ENCODE peak calls at places on chromosome 3, in five cellular contexts. V, B, C, N and J are unnamed samples.

GRCh38 chr3:12139111-12139511 is 19.6 kb downstream of the TIMP4 start:
- DNase-seq in V (peak; percentile 42), N (no peak), C (no peak), B (no peak), J (peak; percentile 48)

GRCh38 chr3:1611824-1612223 is 486.8 kb upstream of the CNTN4 start:
- DNase-seq in V (no peak), N (no peak), C (no peak), B (no peak), J (no peak)

GRCh38 chr3:141561426-141562034 is 74.7 kb downstream of the RASA2 start:
- DNase-seq in B (no peak), V (no peak), C (no peak), N (no peak), J (no peak)

GRCh38 chr3:177561365-177561764 is 364.1 kb upstream of the TBL1XR1 start:
- DNase-seq in B (no peak), V (no peak), N (no peak), C (no peak), J (no peak)

GRCh38 chr3:158368271-158368670 is 202.7 kb upstream of the MLF1 start:
- DNase-seq in V (no peak), C (no peak), B (no peak), N (no peak), J (no peak)

GRCh38 chr3:179655236-179655635 is 2.4 kb downstream of the USP13 start:
- DNase-seq in V (no peak), C (no peak), N (no peak), B (no peak), J (no peak)

GRCh38 chr3:168722091-168722490 is 626.4 kb upstream of the GOLIM4 start:
- DNase-seq in C (no peak), N (no peak), V (no peak), B (no peak), J (no peak)

GRCh38 chr3:105466495-105467080 is 99.9 kb downstream of the ALCAM start:
- DNase-seq in V (no peak), N (no peak), C (no peak), B (no peak), J (no peak)

GRCh38 chr3:60192297-60193114 is 1058.7 kb downstream of the FHIT start:
- DNase-seq in N (no peak), C (no peak), V (no peak), B (no peak), J (no peak)

GRCh38 chr3:129116482-129116946 is 5.1 kb downstream of the RAB43 start:
- DNase-seq in B (no peak), C (no peak), V (no peak), N (no peak), J (no peak)

GRCh38 chr3:27353221-27353620 is 16.0 kb downstream of the NEK10 start:
- DNase-seq in B (no peak), C (no peak), N (no peak), V (no peak), J (no peak)

GRCh38 chr3:23934253-23934652 is 10.8 kb upstream of the NR1D2 start:
- DNase-seq in C (no peak), B (no peak), V (no peak), N (no peak), J (no peak)

GRCh38 chr3:13866406-13866965 is 13.4 kb downstream of the WNT7A start:
- DNase-seq in B (no peak), N (no peak), V (no peak), C (no peak), J (no peak)

GRCh38 chr3:44509985-44510360 is 32.5 kb upstream of the ZNF445 start:
- DNase-seq in B (no peak), V (no peak), N (no peak), C (no peak), J (no peak)

GRCh38 chr3:98741121-98741716 is 21.9 kb upstream of the ST3GAL6 start:
- DNase-seq in B (no peak), C (no peak), N (no peak), V (no peak), J (no peak)

GRCh38 chr3:169286992-169287391 is 376.5 kb downstream of the MECOM start:
- DNase-seq in B (no peak), V (no peak), C (no peak), N (no peak), J (no peak)

GRCh38 chr3:108222813-108223307 is 636 bp upstream of the IFT57 start:
- DNase-seq in N (no peak), V (no peak), B (no peak), C (no peak), J (no peak)

GRCh38 chr3:27927882-27928281 is 205.8 kb upstream of the EOMES start:
- DNase-seq in C (no peak), B (no peak), V (no peak), N (no peak), J (no peak)

GRCh38 chr3:177438596-177439220 is 241.4 kb upstream of the TBL1XR1 start:
- DNase-seq in V (no peak), N (no peak), C (no peak), B (no peak), J (no peak)

GRCh38 chr3:123344175-123344908 is 104.5 kb downstream of the ADCY5 start:
- DNase-seq in V (peak; percentile 13), C (no peak), B (no peak), N (peak; percentile 10), J (no peak)

GRCh38 chr3:197546307-197547085 is 9.3 kb downstream of the BDH1 start:
- DNase-seq in V (no peak), C (no peak), N (no peak), B (no peak), J (no peak)

GRCh38 chr3:143329567-143330164 is 210.1 kb downstream of the CHST2 start:
- DNase-seq in V (no peak), C (no peak), B (no peak), N (no peak), J (no peak)

GRCh38 chr3:100796556-100796955 is 87.3 kb downstream of the TFG start:
- DNase-seq in N (no peak), B (no peak), C (no peak), V (no peak), J (no peak)
- TF ChIP-seq CTCF in N (peak; percentile 51), B (no peak), C (no peak), V (peak; percentile 38), J (peak; percentile 12)

DNA sequence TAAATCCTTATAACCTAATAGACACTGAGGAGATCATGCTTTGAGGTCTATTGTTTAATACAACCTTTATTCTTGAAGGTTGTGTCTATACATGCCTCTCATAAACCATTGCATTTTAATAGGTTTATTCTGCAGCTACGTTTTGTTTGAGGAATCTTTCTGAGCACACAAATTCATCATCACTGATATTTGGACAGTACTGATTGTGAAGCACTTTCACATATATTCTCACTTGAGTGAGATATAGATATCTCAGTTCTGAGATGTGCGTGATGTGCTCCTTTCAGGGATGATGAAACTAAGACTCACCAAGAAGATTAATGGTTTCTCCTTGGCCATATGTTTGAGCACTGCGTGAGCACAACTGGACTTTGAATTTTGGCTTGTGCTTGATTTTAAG is 374.4 kb downstream of the LPP start:
- DNase-seq in C (no peak), B (no peak), V (no peak), N (no peak), J (no peak)
- H3K4me1 ChIP-seq in C (peaks cover 27% of the 10 kb centered on the region), B (no peaks in the 10 kb centered on the region), V (peaks cover 11% of the 10 kb centered on the region), N (peaks cover 10% of the 10 kb centered on the region), J (peaks cover 15% of the 10 kb centered on the region)

GRCh38 chr3:15086699-15087098 is 12.2 kb downstream of the RBSN start:
- DNase-seq in N (no peak), V (no peak), C (no peak), B (no peak), J (no peak)

GRCh38 chr3:15089201-15089600 is 9.7 kb downstream of the RBSN start:
- DNase-seq in N (no peak), C (no peak), B (no peak), V (no peak), J (no peak)

GRCh38 chr3:15083190-15083700 is 15.7 kb downstream of the RBSN start:
- DNase-seq in C (no peak), V (no peak), B (no peak), N (no peak), J (no peak)

GRCh38 chr3:15081960-15082664 is 16.8 kb downstream of the RBSN start:
- DNase-seq in B (no peak), C (no peak), N (no peak), V (no peak), J (no peak)

DNA sequence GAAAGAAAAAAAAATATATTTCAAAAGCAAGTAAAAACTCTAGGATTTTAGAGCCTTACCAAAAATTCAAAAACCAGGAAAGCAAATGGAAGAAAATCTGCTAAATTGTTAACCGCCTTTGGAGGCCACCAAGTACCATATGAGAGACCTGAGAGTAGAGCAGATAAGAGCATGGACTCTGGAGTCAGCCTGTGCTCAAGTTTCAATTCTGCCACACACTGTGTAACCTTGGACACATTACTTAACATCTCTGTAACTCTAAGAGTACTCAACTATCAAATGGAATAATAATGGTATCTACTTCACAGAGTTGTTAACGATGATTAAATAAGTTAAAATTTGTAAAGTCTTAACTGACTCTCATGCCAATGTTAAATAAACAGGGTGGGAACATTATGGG is 12.7 kb downstream of the RBSN start:
- DNase-seq in B (no peak), C (no peak), V (no peak), N (no peak), J (no peak)
- H3K9me3 ChIP-seq in B (no peaks in the 10 kb centered on the region), C (no peaks in the 10 kb centered on the region), V (no peaks in the 10 kb centered on the region), N (no peaks in the 10 kb centered on the region), J (no peaks in the 10 kb centered on the region)

DNA sequence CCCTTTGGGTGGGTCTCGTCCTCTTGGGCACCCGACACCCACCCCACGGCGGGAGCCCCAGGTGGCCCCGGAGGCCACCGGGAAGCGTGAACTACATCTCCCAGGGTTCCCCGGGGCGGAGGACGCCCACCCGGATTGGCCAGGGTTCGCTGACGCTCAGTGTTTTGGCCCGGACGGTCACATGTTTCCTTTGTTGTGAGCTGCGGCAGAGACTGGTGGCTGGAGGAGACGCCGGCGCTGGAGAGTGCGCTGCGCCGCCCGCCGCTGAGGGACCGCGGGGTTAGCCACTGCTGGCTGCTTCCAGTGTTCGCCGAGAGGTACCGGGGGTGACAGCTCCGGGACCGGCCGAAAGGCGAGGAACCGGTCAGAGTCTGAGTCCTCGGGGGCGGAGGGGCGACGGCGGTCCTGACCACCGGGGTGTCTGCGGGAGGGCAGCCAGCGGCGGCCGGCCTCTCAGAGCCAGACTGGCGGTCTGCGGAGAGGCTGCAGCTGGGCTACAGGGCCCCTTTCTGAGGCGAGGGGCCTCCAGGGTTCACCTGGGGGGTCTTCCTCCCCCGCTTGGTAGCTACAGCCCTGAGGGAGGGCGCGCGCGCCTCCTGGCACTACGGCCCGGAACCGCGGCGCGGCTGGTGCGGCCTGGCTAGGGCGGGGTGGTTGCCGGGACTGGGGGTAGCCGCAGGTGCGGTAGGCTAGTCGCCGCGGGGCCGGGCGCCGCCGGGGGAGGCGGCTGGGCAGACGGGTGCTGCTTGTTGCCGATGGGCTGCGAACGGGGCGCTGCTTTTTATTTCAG is at the start of gene KLHL24:
- DNase-seq in B (peak; percentile 93), C (peak; percentile 55), V (peak; percentile 97), N (peak; percentile 94), J (peak; percentile 95)
- TF ChIP-seq CTCF in B (no peak), C (no peak), V (no peak), N (peak; percentile 7), J (peak; percentile 7)